ENCODE peak calls at places on chromosomes 11 and 22, in four cellular contexts. D is Ammon's horn, G is cardiac muscle cell, E is KG1. Z is an unnamed sample.
A peak's percentile ranks its signal among the peaks of the same experiment; 100 is the strongest.

GRCh38 chr22:41360126-41360525 is 21.6 kb upstream of the TEF start:
- DNase-seq in D (no peak), G (no peak), E (no peak), Z (no peak)

GRCh38 chr11:56624661-56625110 is 10.0 kb upstream of the OR5M1 start:
- DNase-seq in D (no peak), G (peak; percentile 61), E (no peak), Z (peak; percentile 70)

GRCh38 chr11:26837154-26837553 is 115.3 kb upstream of the SLC5A12 start:
- DNase-seq in D (no peak), G (no peak), E (no peak), Z (no peak)

GRCh38 chr11:14973621-14974020 is 1.5 kb upstream of the CALCA start:
- DNase-seq in D (no peak), G (peak; percentile 36), E (no peak), Z (no peak)

GRCh38 chr22:50084570-50084969 is 656 bp downstream of the MLC1 start:
- DNase-seq in D (no peak), G (no peak), E (no peak), Z (no peak)

GRCh38 chr11:10777393-10777793 is 26.3 kb downstream of the CTR9 start:
- DNase-seq in D (no peak), G (no peak), E (no peak), Z (no peak)

GRCh38 chr11:72581067-72581466 is 93.2 kb downstream of the PDE2A start:
- DNase-seq in D (no peak), G (no peak), E (no peak), Z (no peak)

GRCh38 chr11:127345819-127346459 is 345.4 kb upstream of the KIRREL3 start:
- DNase-seq in D (peak; percentile 66), G (peak; percentile 28), E (peak; percentile 78), Z (peak; percentile 41)

GRCh38 chr22:21816787-21817496 is 50.5 kb downstream of the MAPK1 start:
- DNase-seq in D (peak; percentile 60), G (peak; percentile 95), E (peak; percentile 80), Z (no peak)

GRCh38 chr22:37979782-37980181 is 4.6 kb downstream of the SOX10 start:
- DNase-seq in D (no peak), G (no peak), E (no peak), Z (peak; percentile 30)

GRCh38 chr22:18033204-18033998 is 9.0 kb upstream of the MICAL3 start:
- DNase-seq in D (no peak), G (peak; percentile 46), E (no peak), Z (no peak)

GRCh38 chr11:100980156-100980555 is 149.5 kb downstream of the PGR start:
- DNase-seq in D (peak; percentile 10), G (peak; percentile 41), E (no peak), Z (peak; percentile 40)

GRCh38 chr11:126655807-126656128 is 300.3 kb downstream of the ST3GAL4 start:
- DNase-seq in D (no peak), G (peak; percentile 21), E (no peak), Z (no peak)

GRCh38 chr11:67610302-67610868 is 3.6 kb downstream of the NDUFV1 start:
- DNase-seq in D (no peak), G (no peak), E (no peak), Z (no peak)

GRCh38 chr11:69308531-69308930 is 14.6 kb downstream of the MYEOV start:
- DNase-seq in D (no peak), G (no peak), E (no peak), Z (no peak)

GRCh38 chr11:446886-447285 is 3.2 kb upstream of the PTDSS2 start:
- DNase-seq in D (no peak), G (no peak), E (no peak), Z (no peak)

GRCh38 chr22:19289475-19290161 is 1.9 kb downstream of the CLTCL1 start:
- DNase-seq in D (no peak), G (peak; percentile 79), E (no peak), Z (peak; percentile 67)

GRCh38 chr11:114889464-114890065 is 211.2 kb downstream of the NXPE2 start:
- DNase-seq in D (no peak), G (no peak), E (no peak), Z (no peak)

GRCh38 chr11:79195209-79195608 is 245.6 kb downstream of the TENM4 start:
- DNase-seq in D (no peak), G (no peak), E (no peak), Z (no peak)

GRCh38 chr11:122258446-122258994 is 142.5 kb upstream of the BLID start:
- DNase-seq in D (no peak), G (no peak), E (no peak), Z (no peak)

GRCh38 chr11:27882066-27882697 is 181.9 kb upstream of the BDNF start:
- DNase-seq in D (no peak), G (no peak), E (no peak), Z (no peak)

GRCh38 chr22:27686534-27686933 is 115.0 kb downstream of the MN1 start:
- DNase-seq in D (peak; percentile 89), G (peak; percentile 92), E (no peak), Z (peak; percentile 88)

GRCh38 chr11:1073261-1073724 is 1.4 kb upstream of the MUC2 start:
- DNase-seq in D (peak; percentile 29), G (peak; percentile 79), E (no peak), Z (no peak)

GRCh38 chr11:123519055-123519796 is 89.2 kb downstream of the GRAMD1B start:
- DNase-seq in D (no peak), G (peak; percentile 11), E (no peak), Z (no peak)

GRCh38 chr11:73493838-73494598 is 103.9 kb downstream of the FAM168A start:
- DNase-seq in D (peak; percentile 37), G (peak; percentile 73), E (no peak), Z (no peak)

GRCh38 chr11:6737872-6738466 is 33.8 kb downstream of the OR2AG2 start:
- DNase-seq in D (peak; percentile 31), G (peak; percentile 54), E (peak; percentile 44), Z (peak; percentile 85)

GRCh38 chr11:129576652-129577051 is 201.0 kb downstream of the BARX2 start:
- DNase-seq in D (no peak), G (no peak), E (no peak), Z (no peak)

GRCh38 chr11:1304376-1304775 is 5.1 kb downstream of the TOLLIP start:
- DNase-seq in D (no peak), G (no peak), E (no peak), Z (no peak)

GRCh38 chr11:87421422-87421821 is 383.7 kb downstream of the TMEM135 start:
- DNase-seq in D (peak; percentile 85), G (peak; percentile 90), E (peak; percentile 35), Z (peak; percentile 76)

GRCh38 chr11:116118138-116118470 is 613.9 kb upstream of the CADM1 start:
- DNase-seq in D (no peak), G (no peak), E (no peak), Z (no peak)

GRCh38 chr11:95231881-95232605 is 1.0 kb upstream of the SESN3 start:
- DNase-seq in D (peak; percentile 84), G (peak; percentile 67), E (peak; percentile 75), Z (no peak)

GRCh38 chr22:50498322-50498861 is 9.1 kb downstream of the LMF2 start:
- DNase-seq in D (peak; percentile 75), G (peak; percentile 70), E (peak; percentile 23), Z (peak; percentile 92)

GRCh38 chr11:114362958-114363357 is 37.4 kb downstream of the C11orf71 start:
- DNase-seq in D (no peak), G (no peak), E (no peak), Z (no peak)

GRCh38 chr11:69912161-69912910 is 93.1 kb upstream of the FGF3 start:
- DNase-seq in D (no peak), G (no peak), E (no peak), Z (no peak)